ENCODE peak calls at places on chromosomes 2 and 18, in nine cellular contexts. One of them, this sample, is unnamed.

GRCh38 chr2:212033888-212034287 is 504.7 kb downstream of the ERBB4 start:
- DNase-seq in spleen: no peak
- DNase-seq in gastrocnemius medialis: no peak
- DNase-seq in A549: no peak
- DNase-seq in heart left ventricle: no peak
- DNase-seq in Peyer's patch: no peak
- DNase-seq in HepG2: no peak
- DNase-seq in adrenal gland: no peak
- DNase-seq in esophagus squamous epithelium: no peak
- DNase-seq in this sample: no peak

GRCh38 chr2:71935291-71935848 is 212.3 kb downstream of the CYP26B1 start:
- DNase-seq in Peyer's patch: no peak
- DNase-seq in esophagus squamous epithelium: no peak
- DNase-seq in gastrocnemius medialis: peak; percentile 71
- DNase-seq in adrenal gland: peak; percentile 48
- DNase-seq in HepG2: no peak
- DNase-seq in A549: no peak
- DNase-seq in heart left ventricle: peak; percentile 6
- DNase-seq in spleen: peak; percentile 54
- DNase-seq in this sample: peak; percentile 81

GRCh38 chr2:212595036-212595654 is 56.5 kb upstream of the ERBB4 start:
- DNase-seq in adrenal gland: no peak
- DNase-seq in gastrocnemius medialis: no peak
- DNase-seq in heart left ventricle: no peak
- DNase-seq in Peyer's patch: no peak
- DNase-seq in HepG2: peak; percentile 5
- DNase-seq in A549: peak; percentile 1
- DNase-seq in esophagus squamous epithelium: no peak
- DNase-seq in spleen: no peak
- DNase-seq in this sample: no peak

GRCh38 chr2:16747257-16747656 is 81.6 kb upstream of the CYRIA start:
- DNase-seq in HepG2: no peak
- DNase-seq in Peyer's patch: no peak
- DNase-seq in spleen: no peak
- DNase-seq in gastrocnemius medialis: no peak
- DNase-seq in adrenal gland: no peak
- DNase-seq in esophagus squamous epithelium: no peak
- DNase-seq in A549: no peak
- DNase-seq in heart left ventricle: no peak
- DNase-seq in this sample: no peak

GRCh38 chr18:68699043-68699442 is 15.9 kb downstream of the TMX3 start:
- DNase-seq in Peyer's patch: no peak
- DNase-seq in heart left ventricle: no peak
- DNase-seq in esophagus squamous epithelium: no peak
- DNase-seq in gastrocnemius medialis: no peak
- DNase-seq in A549: no peak
- DNase-seq in adrenal gland: no peak
- DNase-seq in HepG2: no peak
- DNase-seq in spleen: no peak
- DNase-seq in this sample: no peak

GRCh38 chr2:138013651-138014050 is 49.4 kb downstream of the HNMT start:
- DNase-seq in esophagus squamous epithelium: no peak
- DNase-seq in adrenal gland: no peak
- DNase-seq in spleen: no peak
- DNase-seq in Peyer's patch: no peak
- DNase-seq in A549: no peak
- DNase-seq in gastrocnemius medialis: no peak
- DNase-seq in heart left ventricle: no peak
- DNase-seq in HepG2: no peak
- DNase-seq in this sample: no peak

GRCh38 chr2:174436351-174436750 is 40.8 kb downstream of the SCRN3 start:
- DNase-seq in esophagus squamous epithelium: no peak
- DNase-seq in heart left ventricle: no peak
- DNase-seq in A549: no peak
- DNase-seq in gastrocnemius medialis: no peak
- DNase-seq in HepG2: no peak
- DNase-seq in Peyer's patch: no peak
- DNase-seq in adrenal gland: no peak
- DNase-seq in spleen: no peak
- DNase-seq in this sample: no peak

GRCh38 chr18:79687806-79688205 is 8.2 kb downstream of the CTDP1 start:
- DNase-seq in gastrocnemius medialis: no peak
- DNase-seq in heart left ventricle: no peak
- DNase-seq in spleen: no peak
- DNase-seq in Peyer's patch: no peak
- DNase-seq in esophagus squamous epithelium: no peak
- DNase-seq in HepG2: no peak
- DNase-seq in A549: no peak
- DNase-seq in adrenal gland: no peak
- DNase-seq in this sample: no peak

GRCh38 chr2:50347355-50348044 is 684.4 kb downstream of the NRXN1 start:
- DNase-seq in heart left ventricle: no peak
- DNase-seq in Peyer's patch: no peak
- DNase-seq in HepG2: no peak
- DNase-seq in esophagus squamous epithelium: no peak
- DNase-seq in A549: no peak
- DNase-seq in spleen: peak; percentile 43
- DNase-seq in gastrocnemius medialis: no peak
- DNase-seq in adrenal gland: no peak
- DNase-seq in this sample: no peak

GRCh38 chr18:21179590-21180220 is 62.3 kb upstream of the GREB1L start:
- DNase-seq in esophagus squamous epithelium: no peak
- DNase-seq in heart left ventricle: peak; percentile 44
- DNase-seq in Peyer's patch: no peak
- DNase-seq in gastrocnemius medialis: peak; percentile 21
- DNase-seq in spleen: no peak
- DNase-seq in A549: peak; percentile 25
- DNase-seq in adrenal gland: peak; percentile 73
- DNase-seq in HepG2: peak; percentile 52
- DNase-seq in this sample: no peak

GRCh38 chr2:201208563-201209252 is 25.8 kb downstream of the CASP10 start:
- DNase-seq in spleen: peak; percentile 87
- DNase-seq in Peyer's patch: no peak
- DNase-seq in adrenal gland: peak; percentile 46
- DNase-seq in A549: no peak
- DNase-seq in esophagus squamous epithelium: peak; percentile 13
- DNase-seq in HepG2: no peak
- DNase-seq in heart left ventricle: no peak
- DNase-seq in gastrocnemius medialis: no peak
- DNase-seq in this sample: no peak

GRCh38 chr2:186887107-186888090 is 38.4 kb upstream of the ZSWIM2 start:
- DNase-seq in gastrocnemius medialis: peak; percentile 71
- DNase-seq in heart left ventricle: peak; percentile 56
- DNase-seq in Peyer's patch: no peak
- DNase-seq in spleen: no peak
- DNase-seq in esophagus squamous epithelium: no peak
- DNase-seq in adrenal gland: no peak
- DNase-seq in A549: no peak
- DNase-seq in HepG2: no peak
- DNase-seq in this sample: peak; percentile 73

GRCh38 chr2:54589340-54590215 is 133.5 kb downstream of the SPTBN1 start:
- DNase-seq in heart left ventricle: peak; percentile 59
- DNase-seq in esophagus squamous epithelium: no peak
- DNase-seq in HepG2: peak; percentile 98
- DNase-seq in adrenal gland: no peak
- DNase-seq in spleen: no peak
- DNase-seq in gastrocnemius medialis: no peak
- DNase-seq in Peyer's patch: no peak
- DNase-seq in A549: no peak
- DNase-seq in this sample: no peak

DNA sequence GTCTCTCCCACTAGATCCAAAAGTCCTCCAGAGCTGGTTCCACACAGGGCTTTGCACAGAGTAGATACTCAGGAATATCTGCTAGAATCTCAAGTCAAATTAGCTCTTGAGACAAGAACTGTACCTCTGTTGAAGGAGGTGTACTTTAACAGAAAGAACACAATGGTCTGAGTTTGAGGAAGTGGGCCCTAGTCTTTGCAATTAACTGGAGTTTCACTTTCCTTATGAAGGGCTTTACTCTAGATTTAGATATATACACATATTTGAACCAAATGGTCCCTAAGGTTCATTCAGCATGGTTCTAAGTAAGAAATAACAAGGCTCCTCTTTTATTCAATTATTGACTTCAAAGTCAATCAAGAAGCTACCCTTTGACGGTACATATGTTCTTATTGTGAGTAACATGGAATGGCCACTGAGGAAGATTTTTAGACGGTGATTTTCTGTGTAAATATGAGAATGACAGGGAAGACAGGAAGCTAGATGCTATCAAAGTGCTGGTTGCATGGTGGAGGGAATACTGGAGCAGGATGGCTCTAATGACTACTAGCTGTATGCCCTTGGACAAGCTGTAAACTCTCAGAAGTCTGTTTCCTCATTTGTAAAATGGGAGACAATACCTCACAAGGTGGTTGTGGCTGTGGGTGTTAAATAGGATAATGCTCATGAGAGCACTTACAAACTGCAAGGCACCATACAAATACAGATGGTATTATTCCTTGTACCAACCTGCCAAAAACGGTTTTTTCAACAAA is 73.5 kb upstream of the SERTAD2 start:
- DNase-seq in spleen: no peak
- DNase-seq in adrenal gland: no peak
- DNase-seq in Peyer's patch: no peak
- DNase-seq in gastrocnemius medialis: no peak
- DNase-seq in esophagus squamous epithelium: no peak
- DNase-seq in A549: no peak
- DNase-seq in HepG2: no peak
- DNase-seq in heart left ventricle: no peak
- DNase-seq in this sample: no peak
- H3K4me3 ChIP-seq in spleen: peak overlapping the region; percentile 2
- H3K4me3 ChIP-seq in adrenal gland: no peak overlapping the region
- H3K4me3 ChIP-seq in Peyer's patch: no peak overlapping the region
- H3K4me3 ChIP-seq in gastrocnemius medialis: no peak overlapping the region
- H3K4me3 ChIP-seq in esophagus squamous epithelium: no peak overlapping the region
- H3K4me3 ChIP-seq in A549: no peak overlapping the region
- H3K4me3 ChIP-seq in HepG2: no peak overlapping the region
- H3K4me3 ChIP-seq in heart left ventricle: peak overlapping the region; percentile 1
- H3K4me3 ChIP-seq in this sample: no peak overlapping the region

GRCh38 chr2:239920616-239921365 is 104.4 kb downstream of the NDUFA10 start:
- DNase-seq in adrenal gland: no peak
- DNase-seq in esophagus squamous epithelium: no peak
- DNase-seq in Peyer's patch: peak; percentile 16
- DNase-seq in heart left ventricle: no peak
- DNase-seq in HepG2: no peak
- DNase-seq in spleen: peak; percentile 36
- DNase-seq in A549: no peak
- DNase-seq in gastrocnemius medialis: no peak
- DNase-seq in this sample: no peak
- H3K9me3 ChIP-seq in adrenal gland: no peaks in the 10 kb centered on the region
- H3K9me3 ChIP-seq in esophagus squamous epithelium: peaks cover 24% of the 10 kb centered on the region
- H3K9me3 ChIP-seq in Peyer's patch: peaks cover 27% of the 10 kb centered on the region
- H3K9me3 ChIP-seq in heart left ventricle: peaks cover 23% of the 10 kb centered on the region
- H3K9me3 ChIP-seq in HepG2: peaks cover 31% of the 10 kb centered on the region
- H3K9me3 ChIP-seq in spleen: peaks cover 47% of the 10 kb centered on the region
- H3K9me3 ChIP-seq in A549: peaks cover 48% of the 10 kb centered on the region
- H3K9me3 ChIP-seq in gastrocnemius medialis: no peaks in the 10 kb centered on the region
- H3K9me3 ChIP-seq in this sample: peaks cover 14% of the 10 kb centered on the region

GRCh38 chr18:45962866-45963265 is 4.3 kb downstream of the EPG5 start:
- DNase-seq in Peyer's patch: no peak
- DNase-seq in heart left ventricle: no peak
- DNase-seq in HepG2: no peak
- DNase-seq in adrenal gland: no peak
- DNase-seq in A549: no peak
- DNase-seq in spleen: no peak
- DNase-seq in esophagus squamous epithelium: no peak
- DNase-seq in gastrocnemius medialis: no peak
- DNase-seq in this sample: no peak

GRCh38 chr18:45962461-45962860 is 4.7 kb downstream of the EPG5 start:
- DNase-seq in Peyer's patch: no peak
- DNase-seq in adrenal gland: no peak
- DNase-seq in esophagus squamous epithelium: no peak
- DNase-seq in spleen: no peak
- DNase-seq in gastrocnemius medialis: no peak
- DNase-seq in heart left ventricle: no peak
- DNase-seq in HepG2: peak; percentile 45
- DNase-seq in A549: no peak
- DNase-seq in this sample: no peak

DNA sequence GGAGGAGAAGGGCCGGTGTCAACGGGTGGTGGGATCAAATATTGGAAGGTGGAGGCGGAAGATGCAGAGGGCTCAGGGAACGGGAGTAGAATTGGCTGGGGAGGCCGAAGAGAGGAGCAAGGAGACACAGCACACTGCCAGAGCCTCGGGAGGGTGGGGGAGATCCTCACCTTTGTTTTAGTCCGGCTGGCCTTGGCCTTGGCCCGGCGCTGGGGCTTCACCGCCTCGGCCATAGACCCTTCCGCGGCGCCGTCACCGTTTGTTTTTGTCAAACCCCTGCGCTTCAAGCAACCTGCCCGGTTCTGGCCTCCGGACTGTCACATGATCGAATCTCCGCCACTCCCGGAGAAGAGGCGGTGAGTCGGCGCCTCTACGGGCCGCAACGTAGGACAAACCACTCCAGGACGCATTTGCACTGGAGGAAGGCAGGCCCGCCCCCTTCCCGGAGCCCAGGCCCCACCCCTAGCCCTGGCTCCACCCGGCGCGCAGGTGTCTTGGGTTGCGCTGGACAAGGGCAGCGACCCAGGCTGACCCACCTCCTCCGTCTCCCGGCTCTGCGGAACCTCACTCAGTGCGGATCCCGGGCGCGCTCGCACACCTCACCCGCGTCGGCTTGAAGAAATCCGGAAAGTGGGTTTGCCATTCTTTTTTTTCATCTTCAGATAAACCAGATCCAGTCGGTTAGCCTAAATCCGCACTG is at the start of gene EPG5:
- DNase-seq in adrenal gland: peak; percentile 97
- DNase-seq in Peyer's patch: peak; percentile 97
- DNase-seq in A549: peak; percentile 74
- DNase-seq in heart left ventricle: peak; percentile 95
- DNase-seq in gastrocnemius medialis: peak; percentile 97
- DNase-seq in spleen: peak; percentile 99
- DNase-seq in esophagus squamous epithelium: peak; percentile 63
- DNase-seq in HepG2: peak; percentile 93
- DNase-seq in this sample: peak; percentile 97
- TF ChIP-seq POLR2A in adrenal gland: peak; percentile 46
- TF ChIP-seq POLR2A in Peyer's patch: peak; percentile 42
- TF ChIP-seq POLR2A in A549: peak; percentile 48
- TF ChIP-seq POLR2A in heart left ventricle: peak; percentile 61
- TF ChIP-seq POLR2A in gastrocnemius medialis: peak; percentile 87
- TF ChIP-seq POLR2A in spleen: no peak
- TF ChIP-seq POLR2A in esophagus squamous epithelium: peak; percentile 63
- TF ChIP-seq POLR2A in HepG2: peak; percentile 68
- TF ChIP-seq POLR2A in this sample: no peak

GRCh38 chr2:159155791-159156190 is 130.7 kb downstream of the WDSUB1 start:
- DNase-seq in Peyer's patch: no peak
- DNase-seq in heart left ventricle: no peak
- DNase-seq in A549: no peak
- DNase-seq in gastrocnemius medialis: no peak
- DNase-seq in adrenal gland: no peak
- DNase-seq in esophagus squamous epithelium: no peak
- DNase-seq in HepG2: no peak
- DNase-seq in spleen: no peak
- DNase-seq in this sample: no peak
- H3K4me3 ChIP-seq in Peyer's patch: no peak overlapping the region
- H3K4me3 ChIP-seq in heart left ventricle: no peak overlapping the region
- H3K4me3 ChIP-seq in A549: no peak overlapping the region
- H3K4me3 ChIP-seq in gastrocnemius medialis: no peak overlapping the region
- H3K4me3 ChIP-seq in adrenal gland: no peak overlapping the region
- H3K4me3 ChIP-seq in esophagus squamous epithelium: peak overlapping the region; percentile 24
- H3K4me3 ChIP-seq in HepG2: no peak overlapping the region
- H3K4me3 ChIP-seq in spleen: no peak overlapping the region
- H3K4me3 ChIP-seq in this sample: no peak overlapping the region